ENCODE peak calls at places on chromosomes 3 and 15, in four cellular contexts. R is AG04449, T is cardiac muscle cell, M is AG10803. J is an unnamed sample.

GRCh38 chr15:68304611-68305337 is 27.2 kb downstream of the FEM1B start:
- DNase-seq in M (no peak), T (peak; percentile 44), R (no peak), J (no peak)

GRCh38 chr3:152688313-152688712 is 146.6 kb upstream of the P2RY1 start:
- DNase-seq in T (no peak), R (no peak), M (no peak), J (no peak)

GRCh38 chr15:98734472-98735284 is 86.3 kb downstream of the IGF1R start:
- DNase-seq in M (peak; percentile 65), T (no peak), R (no peak), J (no peak)

GRCh38 chr15:81820236-81820635 is 225.6 kb downstream of the MEX3B start:
- DNase-seq in M (no peak), T (no peak), R (no peak), J (no peak)

GRCh38 chr3:15346516-15346915 is 14.1 kb upstream of the SH3BP5 start:
- DNase-seq in M (no peak), R (no peak), T (no peak), J (no peak)

GRCh38 chr3:90091557-90091956 is 984.1 kb downstream of the EPHA3 start:
- DNase-seq in T (peak; percentile 74), R (no peak), M (peak; percentile 12), J (no peak)

GRCh38 chr3:179562467-179563297 is at the start of gene ACTL6A:
- DNase-seq in M (peak; percentile 99), R (peak; percentile 94), T (peak; percentile 99), J (peak; percentile 99)

GRCh38 chr3:116238863-116239262 is 206.4 kb downstream of the LSAMP start:
- DNase-seq in R (no peak), T (no peak), M (no peak), J (no peak)

GRCh38 chr15:25565470-25566264 is 126.8 kb upstream of the UBE3A start:
- DNase-seq in R (no peak), M (no peak), T (peak; percentile 84), J (no peak)

GRCh38 chr3:98512576-98512975 is 10.1 kb downstream of the CLDND1 start:
- DNase-seq in T (no peak), R (no peak), M (no peak), J (no peak)

GRCh38 chr3:177679568-177680441 is 482.5 kb upstream of the TBL1XR1 start:
- DNase-seq in T (no peak), M (peak; percentile 36), R (no peak), J (no peak)

GRCh38 chr3:30970183-30970582 is 75.7 kb upstream of the GADL1 start:
- DNase-seq in T (no peak), M (peak; percentile 29), R (no peak), J (no peak)
- TF ChIP-seq CTCF in T (peak; percentile 23), M (peak; percentile 50), R (peak; percentile 16), J (no peak)

GRCh38 chr3:188390775-188391443 is 237.0 kb downstream of the LPP start:
- DNase-seq in R (no peak), M (no peak), T (peak; percentile 25), J (no peak)
- TF ChIP-seq CTCF in R (no peak), M (no peak), T (no peak), J (no peak)

GRCh38 chr3:107204121-107204520 is 173.1 kb upstream of the CCDC54 start:
- DNase-seq in R (no peak), T (no peak), M (no peak), J (no peak)

GRCh38 chr3:107206945-107207344 is 170.3 kb upstream of the CCDC54 start:
- DNase-seq in T (no peak), R (no peak), M (no peak), J (no peak)

GRCh38 chr3:107208100-107208499 is 169.1 kb upstream of the CCDC54 start:
- DNase-seq in R (peak; percentile 96), T (peak; percentile 72), M (peak; percentile 95), J (no peak)

GRCh38 chr3:107205354-107205753 is 171.9 kb upstream of the CCDC54 start:
- DNase-seq in M (no peak), T (no peak), R (no peak), J (no peak)

GRCh38 chr3:107206141-107206540 is 171.1 kb upstream of the CCDC54 start:
- DNase-seq in T (peak; percentile 68), R (no peak), M (peak; percentile 33), J (no peak)
- TF ChIP-seq CTCF in T (peak; percentile 71), R (peak; percentile 41), M (peak; percentile 66), J (peak; percentile 63)

DNA sequence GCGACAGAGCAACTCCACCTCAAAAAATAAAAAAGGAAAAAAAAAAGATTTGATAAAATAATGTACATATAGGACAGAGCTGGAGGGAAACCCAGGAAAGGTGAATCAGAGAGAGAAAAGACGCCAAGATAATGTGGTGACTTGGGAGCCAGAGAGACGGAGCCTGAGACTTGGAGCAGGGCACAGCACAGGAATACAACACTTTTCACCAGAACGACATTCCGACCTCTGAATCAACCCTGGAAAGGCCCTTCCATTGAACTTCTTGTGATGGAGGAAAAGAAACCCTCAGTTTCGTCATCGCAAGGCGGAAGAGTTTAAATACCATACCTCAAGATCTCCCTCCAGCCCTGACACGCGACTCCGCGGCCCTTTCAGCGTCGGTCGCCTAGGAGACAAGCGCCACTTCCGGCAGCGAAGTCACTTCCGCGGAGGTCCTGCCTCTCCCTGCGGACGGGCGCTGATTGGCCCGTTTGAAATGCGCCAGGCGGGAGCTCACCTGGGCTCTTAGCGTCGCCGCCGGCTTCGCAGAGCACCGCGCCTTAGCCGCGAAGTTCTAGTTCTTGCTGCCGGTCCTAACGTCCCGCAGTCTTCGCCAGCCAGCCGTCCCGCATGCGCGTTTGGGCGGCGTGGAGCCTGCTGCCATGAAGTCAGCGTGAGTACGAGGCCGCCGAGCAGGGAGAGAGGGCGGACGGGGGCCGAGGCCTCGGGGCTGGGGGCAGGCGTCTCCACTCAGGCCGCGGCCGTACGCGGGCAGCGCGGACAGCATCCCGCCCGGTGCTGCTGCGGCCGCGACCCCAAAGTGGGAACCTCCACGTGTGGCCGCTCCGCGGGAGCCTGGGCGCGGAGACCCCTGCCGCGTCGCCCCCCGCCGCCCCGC is at the start of gene KIF23:
- DNase-seq in T (peak; percentile 95), R (peak; percentile 67), M (peak; percentile 95), J (peak; percentile 90)
- TF ChIP-seq CTCF in T (no peak), R (no peak), M (no peak), J (no peak)

DNA sequence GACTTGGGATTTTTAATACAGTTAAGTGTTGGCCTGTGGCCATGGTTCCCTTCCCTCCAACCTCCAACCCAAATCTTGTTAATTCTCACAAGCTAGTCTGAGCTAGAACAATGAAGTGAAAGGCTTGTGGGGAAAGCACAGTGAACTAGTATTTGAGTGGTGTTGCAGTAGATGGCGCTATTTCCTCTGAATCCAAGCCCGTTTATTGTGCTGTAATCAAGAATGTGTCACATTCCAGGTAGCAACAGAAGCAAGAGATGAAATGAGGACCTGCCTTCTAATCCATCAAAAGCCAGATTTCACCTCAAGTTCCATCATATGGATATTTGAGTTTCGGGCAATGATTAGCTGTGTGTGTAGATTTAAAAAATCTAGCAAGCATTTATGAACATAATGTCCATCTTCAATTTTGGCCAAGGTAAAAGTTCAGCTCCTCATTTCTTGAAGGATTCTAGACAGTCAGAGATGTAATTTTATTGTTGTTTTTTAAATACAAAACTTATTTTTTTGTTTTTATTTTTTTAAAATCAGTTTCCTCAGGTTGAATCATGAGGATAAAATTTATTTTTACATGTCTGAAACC is 160.7 kb downstream of the SQOR start:
- DNase-seq in M (peak; percentile 41), T (peak; percentile 76), R (no peak), J (no peak)
- TF ChIP-seq CTCF in M (peak; percentile 61), T (peak; percentile 62), R (peak; percentile 25), J (peak; percentile 40)

J was measured in CD14-positive monocyte.